ENCODE peak calls at places on chromosomes 5 and 9, in ten cellular contexts. T is endothelial cell, Y is uterus, G is B cell, I is IMR-90, N is BJ, Z is HepG2, O is fibroblast of lung, E is foreskin fibroblast, H is psoas muscle. V is an unnamed sample.

GRCh38 chr9:123568691-123569342 is 212.8 kb downstream of the CRB2 start:
- DNase-seq in H (no peak), Z (no peak), G (no peak), E (peak), T (no peak), Y (peak), I (peak), N (peak), O (peak), V (no peak)

GRCh38 chr5:128782446-128782845 is 182.8 kb upstream of the SLC27A6 start:
- DNase-seq in Z (no peak), Y (peak), G (no peak), T (no peak), H (peak), N (peak), E (peak), O (peak), I (peak), V (no peak)

GRCh38 chr5:168315416-168315990 is 24.1 kb downstream of the WWC1 start:
- DNase-seq in Z (no peak), G (no peak), N (no peak), H (no peak), Y (no peak), I (no peak), O (no peak), E (no peak), T (no peak), V (no peak)

GRCh38 chr9:122209451-122209850 is 19.3 kb downstream of the LHX6 start:
- DNase-seq in Z (no peak), Y (no peak), H (no peak), G (no peak), N (no peak), O (no peak), T (no peak), I (no peak), E (no peak), V (no peak)

GRCh38 chr5:145938699-145939531 is 2.5 kb downstream of the SH3RF2 start:
- DNase-seq in E (no peak), Z (no peak), T (no peak), O (peak), I (no peak), N (no peak), H (no peak), Y (no peak), G (no peak), V (no peak)

GRCh38 chr5:156394642-156395393 is 67.9 kb downstream of the SGCD start:
- DNase-seq in G (no peak), Y (no peak), N (no peak), E (peak), Z (no peak), O (no peak), T (no peak), H (no peak), I (peak), V (no peak)

GRCh38 chr5:38755171-38755570 is 90.6 kb upstream of the OSMR start:
- DNase-seq in N (no peak), T (no peak), O (peak), Z (no peak), H (no peak), E (peak), G (no peak), I (peak), Y (no peak), V (no peak)

GRCh38 chr5:9148242-9148641 is 397.6 kb downstream of the SEMA5A start:
- DNase-seq in H (no peak), E (peak), T (no peak), G (no peak), N (no peak), Z (no peak), Y (no peak), O (peak), I (peak), V (no peak)

GRCh38 chr5:579746-580366 is 32.3 kb upstream of the CEP72 start:
- DNase-seq in Z (no peak), N (no peak), H (no peak), G (no peak), Y (no peak), I (no peak), O (no peak), T (no peak), E (no peak), V (no peak)

GRCh38 chr5:116272281-116272941 is 187.6 kb downstream of the COMMD10 start:
- DNase-seq in Z (no peak), N (no peak), I (peak), H (no peak), G (no peak), E (peak), Y (no peak), O (peak), T (no peak), V (no peak)

GRCh38 chr9:16139781-16140180 is 586.9 kb downstream of the CCDC171 start:
- DNase-seq in E (no peak), N (no peak), H (no peak), O (peak), Y (peak), T (no peak), Z (no peak), G (no peak), I (no peak), V (no peak)

GRCh38 chr9:77025146-77025545 is 5.7 kb downstream of the FOXB2 start:
- DNase-seq in I (no peak), G (no peak), E (no peak), Z (no peak), H (no peak), O (no peak), N (no peak), T (no peak), Y (no peak), V (no peak)

GRCh38 chr9:133387680-133388079 is 11.5 kb downstream of the STKLD1 start:
- DNase-seq in O (no peak), G (no peak), I (no peak), N (no peak), T (no peak), H (no peak), Z (peak), E (no peak), Y (no peak), V (no peak)

GRCh38 chr9:73962792-73963191 is 534.3 kb upstream of the RORB start:
- DNase-seq in O (no peak), Z (no peak), H (no peak), I (no peak), T (no peak), Y (no peak), N (no peak), E (no peak), G (no peak), V (no peak)

GRCh38 chr5:151772868-151773561 is 1.3 kb downstream of the G3BP1 start:
- DNase-seq in E (peak), T (peak), O (peak), N (no peak), Y (no peak), H (no peak), I (peak), G (no peak), Z (no peak), V (no peak)

GRCh38 chr9:93303258-93303771 is 119.4 kb downstream of the WNK2 start:
- DNase-seq in G (no peak), Y (no peak), N (no peak), T (no peak), O (no peak), H (peak), Z (no peak), I (no peak), E (no peak), V (peak)

GRCh38 chr5:41637869-41638268 is 127.5 kb upstream of the PLCXD3 start:
- DNase-seq in I (no peak), E (peak), G (no peak), Z (no peak), Y (no peak), O (no peak), T (no peak), H (no peak), N (no peak), V (no peak)

GRCh38 chr5:93224624-93225023 is 356.4 kb downstream of the NR2F1-AS1 start:
- DNase-seq in H (no peak), T (no peak), E (no peak), I (no peak), N (no peak), Y (no peak), G (no peak), O (no peak), Z (no peak), V (no peak)

GRCh38 chr9:92378825-92379535 is 25.4 kb downstream of the OGN start:
- DNase-seq in E (peak), I (peak), Y (no peak), G (no peak), O (peak), Z (no peak), H (no peak), N (no peak), T (no peak), V (no peak)

GRCh38 chr9:104694218-104694617 is at the start of gene OR13D1:
- DNase-seq in Y (no peak), E (no peak), T (no peak), N (no peak), G (no peak), H (no peak), O (no peak), I (no peak), Z (no peak), V (no peak)

GRCh38 chr5:63053019-63053638 is 474.5 kb downstream of the LRRC70 start:
- DNase-seq in E (no peak), H (peak), T (no peak), O (no peak), Z (no peak), G (no peak), N (no peak), I (no peak), Y (no peak), V (no peak)

GRCh38 chr5:95007953-95008596 is 276.8 kb downstream of the MCTP1 start:
- DNase-seq in H (no peak), N (no peak), I (no peak), E (no peak), Z (no peak), G (no peak), O (no peak), Y (no peak), T (no peak), V (no peak)

GRCh38 chr5:178293400-178293799 is 60.8 kb upstream of the PHYKPL start:
- DNase-seq in G (no peak), N (no peak), T (no peak), H (peak), E (no peak), I (no peak), Z (no peak), Y (no peak), O (no peak), V (no peak)

GRCh38 chr5:73093943-73094342 is 26.4 kb upstream of the TMEM171 start:
- DNase-seq in H (no peak), T (no peak), G (no peak), I (peak), E (peak), N (peak), O (peak), Z (no peak), Y (no peak), V (no peak)

GRCh38 chr9:109013678-109014145 is 413 bp upstream of the CTNNAL1 start:
- DNase-seq in T (no peak), H (no peak), O (peak), N (peak), Y (no peak), G (no peak), Z (no peak), I (no peak), E (peak), V (no peak)

GRCh38 chr5:67146574-67146973 is 50.0 kb downstream of the CD180 start:
- DNase-seq in Y (no peak), N (no peak), G (no peak), T (no peak), H (no peak), O (no peak), E (peak), Z (no peak), I (peak), V (no peak)

GRCh38 chr5:152329191-152329590 is 75.9 kb downstream of the NMUR2 start:
- DNase-seq in Y (no peak), G (no peak), N (no peak), O (no peak), T (no peak), H (no peak), Z (no peak), E (no peak), I (no peak), V (no peak)

GRCh38 chr5:65625743-65626142 is 916 bp downstream of the SHLD3 start:
- DNase-seq in H (no peak), Z (no peak), G (no peak), E (no peak), N (no peak), O (no peak), T (no peak), I (no peak), Y (no peak), V (no peak)

GRCh38 chr9:97668485-97668884 is 28.7 kb downstream of the XPA start:
- DNase-seq in Y (no peak), H (no peak), T (no peak), N (no peak), Z (no peak), I (no peak), O (no peak), E (no peak), G (no peak), V (no peak)

DNA sequence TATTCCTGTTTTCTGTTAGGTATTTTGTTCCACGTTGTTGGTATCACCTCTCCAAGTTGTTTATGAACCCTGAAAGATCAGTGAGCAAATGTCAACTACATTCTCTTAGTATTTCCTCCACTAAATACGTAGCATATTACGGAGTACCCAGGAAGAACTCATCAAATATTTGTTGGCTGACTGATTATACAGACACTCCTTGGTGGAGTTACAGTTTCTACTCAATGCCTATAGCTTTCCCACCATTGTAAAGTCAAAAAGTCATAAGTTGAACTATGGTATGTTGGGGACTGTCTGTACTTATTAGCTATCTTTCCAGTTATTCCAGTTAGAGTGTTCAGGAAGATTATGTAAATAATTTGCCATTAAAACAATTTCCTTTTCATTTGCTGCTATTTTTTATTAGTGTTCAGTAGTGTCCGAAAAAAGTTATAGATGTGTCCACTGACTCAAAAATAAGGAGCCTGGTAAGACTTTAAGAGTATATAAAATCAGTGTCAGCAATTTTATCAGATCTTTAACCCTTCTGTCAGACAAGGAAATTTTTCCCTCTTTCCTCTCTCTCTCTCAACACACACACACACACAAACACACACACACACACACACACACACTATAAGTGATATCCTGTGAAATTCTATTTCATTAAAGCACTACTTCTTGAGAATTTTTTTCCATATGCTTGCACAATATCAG is 6.8 kb upstream of the APBA1 start:
- DNase-seq in T (no peak), E (peak), I (no peak), H (no peak), Y (no peak), N (no peak), G (no peak), O (no peak), Z (no peak), V (no peak)
- TF ChIP-seq CTCF in T (no peak), E (no peak), I (no peak), H (no peak), Y (no peak), N (no peak), G (no peak), O (no peak), Z (no peak), V (no peak)

GRCh38 chr5:150000261-150000989 is at the start of the genes HMGXB3 and TIGD6:
- DNase-seq in E (peak), N (peak), O (peak), T (peak), G (peak), Y (peak), Z (peak), I (peak), H (peak), V (peak)
- TF ChIP-seq CTCF in E (no peak), N (peak), O (no peak), T (no peak), G (no peak), Y (peak), Z (peak), I (no peak), H (no peak), V (no peak)

DNA sequence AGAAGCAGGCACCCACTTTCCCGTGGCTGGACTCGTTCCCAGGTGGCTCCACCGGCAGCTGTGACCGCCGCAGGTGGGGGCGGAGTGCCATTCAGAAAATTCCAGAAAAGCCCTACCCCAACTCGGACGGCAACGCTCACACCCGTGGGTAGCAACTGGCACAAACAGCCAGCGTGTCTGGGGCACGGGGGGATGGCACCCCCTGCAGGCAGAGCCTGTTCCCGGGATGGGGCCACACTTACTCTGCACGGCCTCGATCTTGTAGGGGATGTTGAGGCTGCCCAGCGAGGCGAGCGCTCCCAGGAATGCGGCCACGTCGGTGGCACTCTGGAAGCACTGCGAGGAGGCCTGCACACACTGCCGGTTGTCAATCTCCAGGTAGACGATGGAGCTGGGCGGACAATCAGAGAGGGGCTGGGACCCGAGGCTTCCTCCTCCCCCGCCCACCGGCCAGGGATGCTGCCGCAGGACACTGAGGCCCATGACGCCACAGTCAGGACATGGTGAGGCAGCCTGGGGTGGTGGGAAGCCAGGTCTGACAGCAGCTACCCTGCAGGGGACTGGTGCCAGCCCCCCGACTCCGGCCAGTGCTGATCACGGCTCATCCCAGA is 20.2 kb upstream of the SEC16A start:
- DNase-seq in I (no peak), H (no peak), N (no peak), G (no peak), O (no peak), Z (no peak), E (no peak), T (no peak), Y (no peak), V (no peak)
- TF ChIP-seq CTCF in I (no peak), H (no peak), N (no peak), G (no peak), O (no peak), Z (peak), E (no peak), T (no peak), Y (no peak), V (no peak)

DNA sequence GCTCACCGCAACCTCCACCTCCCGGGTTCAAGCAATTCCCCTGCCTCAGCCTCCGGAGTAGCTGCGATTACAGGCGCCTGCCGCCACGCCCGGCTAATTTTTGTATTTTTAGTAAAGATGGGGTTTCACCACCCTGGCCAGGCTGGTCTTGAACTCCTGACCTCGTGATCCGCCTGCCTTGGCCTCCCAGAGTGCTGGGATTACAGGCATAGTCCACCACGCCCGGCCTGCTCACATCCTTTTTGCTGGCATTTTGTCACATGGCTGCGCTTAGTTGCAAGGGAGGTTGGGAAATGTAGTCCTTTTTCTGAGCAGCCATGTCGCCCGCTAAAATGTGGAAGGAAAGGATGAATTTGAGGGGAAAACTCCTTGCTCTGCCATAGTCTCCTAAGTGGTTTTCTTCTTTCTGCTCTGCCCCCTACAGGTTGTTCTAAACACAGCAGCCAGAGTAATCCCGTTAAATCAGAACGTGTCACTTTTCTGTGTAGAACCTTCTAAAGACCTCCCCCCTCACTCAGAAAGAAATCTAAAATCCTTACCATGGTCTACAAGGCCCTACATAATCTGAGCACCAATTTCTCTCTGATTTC is 57.8 kb upstream of the HSPA9 start:
- DNase-seq in N (no peak), Z (peak), E (peak), G (no peak), O (peak), T (peak), I (peak), Y (peak), H (peak), V (peak)
- TF ChIP-seq CTCF in N (peak), Z (peak), E (peak), G (no peak), O (peak), T (peak), I (peak), Y (no peak), H (peak), V (peak)